ENCODE peak calls at places on chromosomes 4 and X, in ten cellular contexts. T is CD8-positive, alpha-beta T cell; Q is astrocyte of the spinal cord; E is lower lobe of right lung; Y is A549; F is Caco-2; M is kidney; G is left lung; R is right atrium auricular region; K is stomach. A is an unnamed sample.

GRCh38 chrX:43655961-43656494 is at the start of gene MAOA:
- DNase-seq in T (peak; percentile 20), Q (no peak), E (peak; percentile 92), Y (no peak), F (no peak), M (peak; percentile 94), G (peak; percentile 87), R (peak; percentile 83), K (peak; percentile 87), A (peak; percentile 55)

GRCh38 chr4:30610361-30610760 is 109.8 kb upstream of the PCDH7 start:
- DNase-seq in T (no peak), Q (peak; percentile 2), E (no peak), Y (no peak), F (no peak), M (no peak), G (no peak), R (no peak), K (no peak), A (no peak)

GRCh38 chr4:119103263-119103662 is 32.4 kb upstream of the MYOZ2 start:
- DNase-seq in T (no peak), Q (peak; percentile 97), E (peak; percentile 50), Y (peak; percentile 96), F (no peak), M (no peak), G (no peak), R (peak; percentile 69), K (no peak), A (no peak)

GRCh38 chr4:121072080-121072835 is at the start of gene NDNF:
- DNase-seq in T (no peak), Q (peak; percentile 34), E (peak; percentile 80), Y (no peak), F (peak; percentile 48), M (peak; percentile 69), G (peak; percentile 87), R (no peak), K (no peak), A (no peak)

GRCh38 chr4:24774452-24774851 is 20.9 kb upstream of the SOD3 start:
- DNase-seq in T (no peak), Q (no peak), E (no peak), Y (no peak), F (no peak), M (no peak), G (no peak), R (no peak), K (no peak), A (no peak)

GRCh38 chr4:78938474-78938867 is 767 bp downstream of the PAQR3 start:
- DNase-seq in T (no peak), Q (no peak), E (no peak), Y (no peak), F (no peak), M (no peak), G (no peak), R (no peak), K (no peak), A (no peak)

GRCh38 chr4:149791836-149792235 is 23.8 kb downstream of the IQCM start:
- DNase-seq in T (no peak), Q (no peak), E (no peak), Y (no peak), F (no peak), M (no peak), G (no peak), R (no peak), K (no peak), A (no peak)

GRCh38 chr4:22434895-22435294 is 81.0 kb downstream of the ADGRA3 start:
- DNase-seq in T (no peak), Q (peak; percentile 60), E (no peak), Y (peak; percentile 59), F (peak; percentile 43), M (no peak), G (no peak), R (no peak), K (peak; percentile 35), A (no peak)

GRCh38 chr4:102321260-102321991 is 23.9 kb downstream of the SLC39A8 start:
- DNase-seq in T (no peak), Q (no peak), E (no peak), Y (no peak), F (no peak), M (no peak), G (no peak), R (no peak), K (no peak), A (no peak)

GRCh38 chr4:3682236-3683076 is 83.7 kb upstream of the ADRA2C start:
- DNase-seq in T (no peak), Q (no peak), E (peak; percentile 39), Y (no peak), F (no peak), M (peak; percentile 56), G (peak; percentile 49), R (no peak), K (no peak), A (no peak)

GRCh38 chrX:74420194-74421035 is 878 bp upstream of the SLC16A2 start:
- DNase-seq in T (peak; percentile 6), Q (peak; percentile 58), E (peak; percentile 63), Y (peak; percentile 64), F (peak; percentile 47), M (peak; percentile 90), G (peak; percentile 79), R (peak; percentile 72), K (peak; percentile 64), A (peak; percentile 68)

GRCh38 chrX:133794151-133794550 is 191.2 kb downstream of the GPC3 start:
- DNase-seq in T (no peak), Q (no peak), E (no peak), Y (no peak), F (no peak), M (no peak), G (no peak), R (no peak), K (no peak), A (no peak)

GRCh38 chrX:2690856-2691542 is at the start of gene CD99:
- DNase-seq in T (peak; percentile 84), Q (peak; percentile 90), E (peak; percentile 94), Y (peak; percentile 92), F (peak; percentile 95), M (peak; percentile 96), G (peak; percentile 96), R (peak; percentile 90), K (peak; percentile 89), A (peak; percentile 93)

GRCh38 chrX:15894724-15895123 is 40.1 kb upstream of the AP1S2 start:
- DNase-seq in T (no peak), Q (no peak), E (no peak), Y (no peak), F (no peak), M (no peak), G (no peak), R (no peak), K (no peak), A (no peak)

GRCh38 chr4:8195431-8195830 is 3.7 kb upstream of the SH3TC1 start:
- DNase-seq in T (no peak), Q (no peak), E (no peak), Y (no peak), F (no peak), M (no peak), G (peak; percentile 43), R (no peak), K (no peak), A (no peak)

GRCh38 chr4:110630621-110631402 is 7.9 kb upstream of the PITX2 start:
- DNase-seq in T (no peak), Q (no peak), E (no peak), Y (no peak), F (no peak), M (peak; percentile 47), G (no peak), R (peak; percentile 44), K (no peak), A (no peak)

GRCh38 chr4:110632506-110633357 is 9.9 kb upstream of the PITX2 start:
- DNase-seq in T (no peak), Q (no peak), E (no peak), Y (no peak), F (no peak), M (peak; percentile 46), G (no peak), R (no peak), K (no peak), A (no peak)

GRCh38 chr4:110633358-110634319 is 10.8 kb upstream of the PITX2 start:
- DNase-seq in T (no peak), Q (no peak), E (no peak), Y (no peak), F (no peak), M (peak; percentile 53), G (no peak), R (no peak), K (no peak), A (no peak)

GRCh38 chr4:110629780-110630500 is 7.1 kb upstream of the PITX2 start:
- DNase-seq in T (no peak), Q (no peak), E (no peak), Y (no peak), F (no peak), M (no peak), G (no peak), R (no peak), K (no peak), A (no peak)

GRCh38 chr4:110631582-110632505 is 9.0 kb upstream of the PITX2 start:
- DNase-seq in T (no peak), Q (peak; percentile 85), E (peak; percentile 76), Y (peak; percentile 82), F (peak; percentile 35), M (peak; percentile 84), G (no peak), R (no peak), K (peak; percentile 74), A (peak; percentile 64)
- H3K4me3 ChIP-seq in T (peak overlapping the region; percentile 5), Q (peak overlapping the region; percentile 32), E (peak overlapping the region; percentile 42), Y (peak overlapping the region; percentile 34), F (no peak overlapping the region), M (peak overlapping the region; percentile 39), G (peak overlapping the region; percentile 15), R (peak overlapping the region; percentile 40), K (peak overlapping the region; percentile 32), A (peak overlapping the region; percentile 6)

GRCh38 chrX:100654256-100654655 is 10.3 kb downstream of the SRPX2 start:
- DNase-seq in T (no peak), Q (no peak), E (no peak), Y (peak; percentile 47), F (no peak), M (no peak), G (no peak), R (no peak), K (no peak), A (no peak)
- TF ChIP-seq CTCF in T (no peak), Q (peak; percentile 8), E (no peak), Y (peak; percentile 38), F (peak; percentile 31), M (no peak), G (no peak), R (no peak), K (no peak), A (peak; percentile 24)

DNA sequence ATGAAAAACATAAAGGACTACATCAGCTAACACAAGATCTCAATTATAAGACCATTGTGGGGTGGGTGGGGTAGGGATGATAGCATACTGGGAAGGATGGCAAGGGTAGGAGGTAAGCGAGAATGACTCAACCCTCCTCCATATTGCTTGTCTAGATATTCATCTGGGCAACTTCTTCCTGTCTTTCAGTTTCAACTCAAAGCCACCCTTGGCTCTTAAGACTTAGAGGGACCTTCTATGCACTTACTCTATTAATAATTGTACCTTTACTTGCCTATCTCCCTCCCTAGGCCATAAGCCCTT is 87.5 kb upstream of the ETNPPL start:
- DNase-seq in T (no peak), Q (no peak), E (no peak), Y (no peak), F (no peak), M (no peak), G (no peak), R (no peak), K (no peak), A (no peak)
- H3K4me3 ChIP-seq in T (no peak overlapping the region), Q (no peak overlapping the region), E (no peak overlapping the region), Y (no peak overlapping the region), F (no peak overlapping the region), M (no peak overlapping the region), G (no peak overlapping the region), R (no peak overlapping the region), K (no peak overlapping the region), A (no peak overlapping the region)

GRCh38 chr4:42671431-42672194 is 14.7 kb upstream of the ATP8A1 start:
- DNase-seq in T (peak; percentile 45), Q (no peak), E (no peak), Y (no peak), F (no peak), M (no peak), G (no peak), R (no peak), K (no peak), A (no peak)
- TF ChIP-seq CTCF in T (no peak), Q (no peak), E (no peak), Y (no peak), F (no peak), M (no peak), G (no peak), R (no peak), K (no peak), A (no peak)

A was measured in RWPE2.